ENCODE peak calls at places on chromosome 6, in seven cellular contexts. J is CD8-positive, alpha-beta memory T cell; A is psoas muscle; N is kidney; P is mucosa of descending colon; K is SJSA1; T is CD8-positive, alpha-beta T cell. R is an unnamed sample.

GRCh38 chr6:112665815-112666214 is 318.7 kb downstream of the RFPL4B start:
- DNase-seq in J (no peak), A (no peak), N (no peak), P (no peak), K (no peak), T (no peak), R (no peak)

GRCh38 chr6:71527831-71528377 is 239.3 kb downstream of the OGFRL1 start:
- DNase-seq in J (no peak), A (no peak), N (no peak), P (no peak), K (no peak), T (no peak), R (no peak)

GRCh38 chr6:41214559-41215238 is 13.4 kb upstream of the TREML4 start:
- DNase-seq in J (no peak), A (no peak), N (no peak), P (no peak), K (no peak), T (no peak), R (no peak)

GRCh38 chr6:46254946-46255345 is 84.2 kb upstream of the ENPP5 start:
- DNase-seq in J (no peak), A (no peak), N (no peak), P (peak; percentile 45), K (no peak), T (no peak), R (no peak)

GRCh38 chr6:26233608-26234420 is 131.2 kb upstream of the BTN3A2 start:
- DNase-seq in J (peak; percentile 46), A (no peak), N (no peak), P (peak; percentile 79), K (peak; percentile 82), T (peak; percentile 77), R (peak; percentile 78)

GRCh38 chr6:27332692-27333641 is 20.9 kb upstream of the POM121L2 start:
- DNase-seq in J (no peak), A (no peak), N (no peak), P (peak; percentile 6), K (peak; percentile 11), T (peak; percentile 60), R (peak; percentile 18)

GRCh38 chr6:130796313-130796905 is 30.8 kb upstream of the SMLR1 start:
- DNase-seq in J (no peak), A (no peak), N (no peak), P (no peak), K (peak; percentile 94), T (no peak), R (no peak)

GRCh38 chr6:9659848-9660247 is 755.0 kb downstream of the TFAP2A start:
- DNase-seq in J (no peak), A (no peak), N (no peak), P (no peak), K (no peak), T (no peak), R (no peak)

GRCh38 chr6:3337521-3338350 is 79.0 kb downstream of the PSMG4 start:
- DNase-seq in J (no peak), A (no peak), N (no peak), P (no peak), K (peak; percentile 79), T (no peak), R (no peak)

GRCh38 chr6:107110200-107110599 is 5.1 kb downstream of the BEND3 start:
- DNase-seq in J (no peak), A (no peak), N (no peak), P (no peak), K (no peak), T (no peak), R (no peak)

GRCh38 chr6:107105511-107106116 is 9.7 kb downstream of the BEND3 start:
- DNase-seq in J (no peak), A (no peak), N (no peak), P (no peak), K (no peak), T (no peak), R (no peak)

GRCh38 chr6:107108201-107108890 is 7.0 kb downstream of the BEND3 start:
- DNase-seq in J (no peak), A (no peak), N (no peak), P (no peak), K (no peak), T (no peak), R (no peak)

GRCh38 chr6:107106165-107106564 is 9.2 kb downstream of the BEND3 start:
- DNase-seq in J (no peak), A (no peak), N (no peak), P (no peak), K (no peak), T (no peak), R (no peak)

GRCh38 chr6:107107791-107108190 is 7.5 kb downstream of the BEND3 start:
- DNase-seq in J (no peak), A (no peak), N (no peak), P (no peak), K (no peak), T (no peak), R (no peak)
- H3K4me1 ChIP-seq in J (no peaks in the 10 kb centered on the region), A (no peaks in the 10 kb centered on the region), N (no peaks in the 10 kb centered on the region), P (no peaks in the 10 kb centered on the region), K (peaks cover 9% of the 10 kb centered on the region), T (no peaks in the 10 kb centered on the region), R (no peaks in the 10 kb centered on the region)

GRCh38 chr6:137875606-137876005 is 8.5 kb downstream of the TNFAIP3 start:
- DNase-seq in J (no peak), A (no peak), N (no peak), P (no peak), K (no peak), T (no peak), R (no peak)

GRCh38 chr6:137874204-137875001 is 7.3 kb downstream of the TNFAIP3 start:
- DNase-seq in J (no peak), A (no peak), N (no peak), P (peak; percentile 41), K (no peak), T (no peak), R (no peak)

GRCh38 chr6:137878070-137878809 is 11.2 kb downstream of the TNFAIP3 start:
- DNase-seq in J (no peak), A (no peak), N (no peak), P (no peak), K (no peak), T (no peak), R (peak; percentile 28)

GRCh38 chr6:137877113-137877512 is 10.1 kb downstream of the TNFAIP3 start:
- DNase-seq in J (no peak), A (no peak), N (no peak), P (no peak), K (no peak), T (no peak), R (no peak)

DNA sequence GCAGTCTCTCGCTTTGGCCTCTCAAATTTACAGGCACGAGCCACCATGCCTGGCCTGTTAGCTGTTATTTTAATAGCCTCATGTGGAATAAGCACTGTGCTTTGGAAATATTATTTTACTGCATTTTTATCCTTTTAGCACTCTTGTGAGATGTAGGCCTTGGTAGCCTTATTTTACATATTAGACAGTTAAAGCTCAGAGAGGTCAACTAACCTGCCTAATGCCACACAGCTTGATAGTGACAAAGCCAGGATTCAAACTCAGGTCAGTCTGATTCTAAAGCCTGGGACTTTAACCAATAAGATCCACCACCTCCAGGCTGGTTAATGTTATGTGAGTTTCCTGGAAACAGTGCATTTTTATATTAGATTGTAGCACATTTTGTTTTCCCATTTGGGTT is 9.5 kb downstream of the TNFAIP3 start:
- DNase-seq in J (no peak), A (no peak), N (no peak), P (no peak), K (no peak), T (no peak), R (no peak)
- H3K4me1 ChIP-seq in J (peaks cover 46% of the 10 kb centered on the region), A (peaks cover 22% of the 10 kb centered on the region), N (no peaks in the 10 kb centered on the region), P (peaks cover 31% of the 10 kb centered on the region), K (peaks cover 26% of the 10 kb centered on the region), T (peaks cover 41% of the 10 kb centered on the region), R (peaks cover 31% of the 10 kb centered on the region)

DNA sequence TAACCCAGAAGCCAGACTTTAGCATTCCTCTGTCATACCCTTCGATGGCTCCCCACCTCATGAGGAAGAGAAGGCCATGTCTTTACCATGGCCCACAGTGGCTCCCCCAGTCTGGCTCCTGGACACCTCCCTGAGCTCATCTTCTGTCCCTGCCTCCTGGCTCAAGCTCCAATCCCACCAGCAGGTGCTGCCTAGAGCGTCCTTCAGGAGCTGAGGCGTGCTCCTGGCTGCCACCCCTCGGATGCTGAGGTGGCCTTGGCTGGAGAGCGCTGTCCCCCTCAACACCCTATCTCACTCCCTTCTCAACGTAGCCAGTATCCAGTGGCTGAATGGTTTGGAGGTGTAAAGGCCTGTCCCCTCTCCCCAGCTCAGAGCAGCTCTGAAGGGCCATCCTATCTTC is 47.4 kb upstream of the RANBP9 start:
- DNase-seq in J (no peak), A (no peak), N (no peak), P (no peak), K (no peak), T (no peak), R (no peak)
- H3K4me1 ChIP-seq in J (peaks cover 18% of the 10 kb centered on the region), A (no peaks in the 10 kb centered on the region), N (no peaks in the 10 kb centered on the region), P (peaks cover 3% of the 10 kb centered on the region), K (peaks cover 17% of the 10 kb centered on the region), T (peaks cover 15% of the 10 kb centered on the region), R (peaks cover 10% of the 10 kb centered on the region)

DNA sequence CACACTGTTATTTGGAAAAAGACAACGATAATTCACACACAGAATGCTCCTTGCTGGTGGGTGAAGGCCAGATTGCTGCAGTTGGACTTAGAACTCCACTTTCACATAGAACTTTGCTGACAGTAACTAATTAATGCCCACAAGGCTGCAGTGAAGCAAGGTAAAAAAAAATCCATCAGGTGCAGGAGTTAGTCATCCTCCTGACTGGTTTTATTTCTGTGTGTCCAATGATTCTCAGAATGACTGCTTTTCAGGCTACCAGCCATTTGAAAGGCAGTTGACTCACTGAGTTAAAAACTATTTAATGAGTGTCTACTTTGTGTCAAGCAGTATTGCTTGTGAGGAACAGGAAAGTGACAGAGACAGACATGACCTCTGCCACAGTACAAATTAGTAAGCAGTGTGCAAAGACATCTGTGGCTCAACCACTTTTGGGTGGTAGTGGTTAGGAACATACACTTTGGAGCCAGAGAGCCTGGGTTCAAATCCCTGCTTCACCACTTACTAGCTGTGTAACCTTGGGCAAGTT is 41.9 kb downstream of the ELOVL5 start:
- DNase-seq in J (no peak), A (no peak), N (no peak), P (no peak), K (no peak), T (no peak), R (no peak)
- H3K4me1 ChIP-seq in J (peaks cover 72% of the 10 kb centered on the region), A (peaks cover 8% of the 10 kb centered on the region), N (peaks cover 12% of the 10 kb centered on the region), P (no peaks in the 10 kb centered on the region), K (peaks cover 36% of the 10 kb centered on the region), T (peaks cover 57% of the 10 kb centered on the region), R (peaks cover 53% of the 10 kb centered on the region)

DNA sequence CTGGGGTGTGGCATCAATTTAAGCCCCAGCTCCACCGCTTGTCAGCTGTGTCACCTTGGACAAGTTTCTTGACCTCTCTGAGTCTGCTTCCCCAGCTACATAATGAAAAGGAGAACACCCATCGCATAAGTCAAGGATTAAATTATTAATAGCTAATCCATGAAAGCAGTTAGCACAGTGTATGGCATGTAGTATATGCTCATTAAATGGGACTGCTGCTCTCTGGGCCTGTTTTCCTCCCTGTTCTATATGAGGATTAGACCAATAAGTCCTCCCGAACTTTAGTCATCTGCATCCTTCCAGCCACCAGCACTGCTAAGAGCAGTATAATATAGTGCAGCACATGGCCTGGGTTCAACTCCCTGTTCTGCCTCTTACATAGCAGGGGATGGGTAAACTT is 19.7 kb downstream of the ETV7 start:
- DNase-seq in J (no peak), A (no peak), N (no peak), P (no peak), K (no peak), T (no peak), R (no peak)
- H3K4me1 ChIP-seq in J (no peaks in the 10 kb centered on the region), A (peaks cover 8% of the 10 kb centered on the region), N (no peaks in the 10 kb centered on the region), P (no peaks in the 10 kb centered on the region), K (peaks cover 17% of the 10 kb centered on the region), T (no peaks in the 10 kb centered on the region), R (no peaks in the 10 kb centered on the region)